ENCODE peak calls at places on chromosomes 7 and 10, in ten cellular contexts. One of them, this sample, is unnamed.

GRCh38 chr7:116210345-116211005 is at the start of gene TES:
- DNase-seq in activated CD4-positive, alpha-beta memory T cell treated with anti-CD3 and anti-CD28 coated beads, Interleukin-2, amount 10 ng/mL, durations not matched to agents 7 days and 5 days: peak; percentile 75
- DNase-seq in fibroblast of lung: peak; percentile 54
- DNase-seq in BJ: no peak
- DNase-seq in activated T-cell treated with anti-CD3 and anti-CD28 coated beads, Interleukin-2, amount 50 U/mL, for 1 hour: peak; percentile 76
- DNase-seq in ACHN: peak; percentile 88
- DNase-seq in thoracic aorta: no peak
- DNase-seq in T-cell: peak; percentile 26
- DNase-seq in choroid plexus epithelial cell: peak; percentile 72
- DNase-seq in WERI-Rb-1: peak; percentile 79
- DNase-seq in this sample: peak; percentile 84

GRCh38 chr7:115260381-115260780 is 338.5 kb downstream of the MDFIC start:
- DNase-seq in activated T-cell treated with anti-CD3 and anti-CD28 coated beads, Interleukin-2, amount 50 U/mL, for 1 hour: no peak
- DNase-seq in activated CD4-positive, alpha-beta memory T cell treated with anti-CD3 and anti-CD28 coated beads, Interleukin-2, amount 10 ng/mL, durations not matched to agents 7 days and 5 days: no peak
- DNase-seq in BJ: no peak
- DNase-seq in WERI-Rb-1: no peak
- DNase-seq in T-cell: no peak
- DNase-seq in fibroblast of lung: peak; percentile 58
- DNase-seq in choroid plexus epithelial cell: peak; percentile 41
- DNase-seq in ACHN: no peak
- DNase-seq in thoracic aorta: no peak
- DNase-seq in this sample: no peak

GRCh38 chr7:23349484-23350157 is 50.5 kb downstream of the MALSU1 start:
- DNase-seq in BJ: peak; percentile 56
- DNase-seq in T-cell: no peak
- DNase-seq in thoracic aorta: no peak
- DNase-seq in activated T-cell treated with anti-CD3 and anti-CD28 coated beads, Interleukin-2, amount 50 U/mL, for 1 hour: no peak
- DNase-seq in WERI-Rb-1: no peak
- DNase-seq in fibroblast of lung: peak; percentile 67
- DNase-seq in activated CD4-positive, alpha-beta memory T cell treated with anti-CD3 and anti-CD28 coated beads, Interleukin-2, amount 10 ng/mL, durations not matched to agents 7 days and 5 days: no peak
- DNase-seq in choroid plexus epithelial cell: peak; percentile 55
- DNase-seq in ACHN: no peak
- DNase-seq in this sample: no peak

GRCh38 chr7:116500071-116500853 is 724 bp downstream of the CAV2 start:
- DNase-seq in WERI-Rb-1: peak; percentile 8
- DNase-seq in activated CD4-positive, alpha-beta memory T cell treated with anti-CD3 and anti-CD28 coated beads, Interleukin-2, amount 10 ng/mL, durations not matched to agents 7 days and 5 days: peak; percentile 41
- DNase-seq in choroid plexus epithelial cell: peak; percentile 53
- DNase-seq in T-cell: no peak
- DNase-seq in thoracic aorta: no peak
- DNase-seq in fibroblast of lung: peak; percentile 56
- DNase-seq in BJ: no peak
- DNase-seq in activated T-cell treated with anti-CD3 and anti-CD28 coated beads, Interleukin-2, amount 50 U/mL, for 1 hour: peak; percentile 22
- DNase-seq in ACHN: peak; percentile 69
- DNase-seq in this sample: peak; percentile 72

GRCh38 chr7:101099969-101100781 is 14.9 kb downstream of the TRIM56 start:
- DNase-seq in thoracic aorta: peak; percentile 96
- DNase-seq in T-cell: no peak
- DNase-seq in WERI-Rb-1: no peak
- DNase-seq in fibroblast of lung: peak; percentile 99
- DNase-seq in ACHN: peak; percentile 100
- DNase-seq in BJ: peak; percentile 96
- DNase-seq in choroid plexus epithelial cell: peak; percentile 99
- DNase-seq in activated T-cell treated with anti-CD3 and anti-CD28 coated beads, Interleukin-2, amount 50 U/mL, for 1 hour: no peak
- DNase-seq in activated CD4-positive, alpha-beta memory T cell treated with anti-CD3 and anti-CD28 coated beads, Interleukin-2, amount 10 ng/mL, durations not matched to agents 7 days and 5 days: peak; percentile 57
- DNase-seq in this sample: no peak

GRCh38 chr10:72808001-72808400 is 85.5 kb upstream of the OIT3 start:
- DNase-seq in ACHN: no peak
- DNase-seq in fibroblast of lung: no peak
- DNase-seq in choroid plexus epithelial cell: no peak
- DNase-seq in WERI-Rb-1: no peak
- DNase-seq in activated CD4-positive, alpha-beta memory T cell treated with anti-CD3 and anti-CD28 coated beads, Interleukin-2, amount 10 ng/mL, durations not matched to agents 7 days and 5 days: no peak
- DNase-seq in BJ: no peak
- DNase-seq in thoracic aorta: no peak
- DNase-seq in activated T-cell treated with anti-CD3 and anti-CD28 coated beads, Interleukin-2, amount 50 U/mL, for 1 hour: no peak
- DNase-seq in T-cell: no peak
- DNase-seq in this sample: no peak

GRCh38 chr7:158638001-158638400 is 50.4 kb upstream of the PTPRN2 start:
- DNase-seq in BJ: no peak
- DNase-seq in activated T-cell treated with anti-CD3 and anti-CD28 coated beads, Interleukin-2, amount 50 U/mL, for 1 hour: no peak
- DNase-seq in activated CD4-positive, alpha-beta memory T cell treated with anti-CD3 and anti-CD28 coated beads, Interleukin-2, amount 10 ng/mL, durations not matched to agents 7 days and 5 days: no peak
- DNase-seq in choroid plexus epithelial cell: peak; percentile 23
- DNase-seq in ACHN: no peak
- DNase-seq in WERI-Rb-1: no peak
- DNase-seq in thoracic aorta: no peak
- DNase-seq in T-cell: no peak
- DNase-seq in fibroblast of lung: no peak
- DNase-seq in this sample: no peak

GRCh38 chr10:100615911-100616310 is 80.2 kb downstream of the HIF1AN start:
- DNase-seq in WERI-Rb-1: no peak
- DNase-seq in thoracic aorta: no peak
- DNase-seq in activated CD4-positive, alpha-beta memory T cell treated with anti-CD3 and anti-CD28 coated beads, Interleukin-2, amount 10 ng/mL, durations not matched to agents 7 days and 5 days: no peak
- DNase-seq in activated T-cell treated with anti-CD3 and anti-CD28 coated beads, Interleukin-2, amount 50 U/mL, for 1 hour: no peak
- DNase-seq in fibroblast of lung: no peak
- DNase-seq in ACHN: no peak
- DNase-seq in choroid plexus epithelial cell: no peak
- DNase-seq in T-cell: no peak
- DNase-seq in BJ: no peak
- DNase-seq in this sample: no peak

GRCh38 chr7:101740981-101741725 is 76.3 kb upstream of the CUX1 start:
- DNase-seq in T-cell: no peak
- DNase-seq in fibroblast of lung: no peak
- DNase-seq in BJ: no peak
- DNase-seq in activated CD4-positive, alpha-beta memory T cell treated with anti-CD3 and anti-CD28 coated beads, Interleukin-2, amount 10 ng/mL, durations not matched to agents 7 days and 5 days: peak; percentile 34
- DNase-seq in WERI-Rb-1: no peak
- DNase-seq in ACHN: no peak
- DNase-seq in activated T-cell treated with anti-CD3 and anti-CD28 coated beads, Interleukin-2, amount 50 U/mL, for 1 hour: no peak
- DNase-seq in thoracic aorta: no peak
- DNase-seq in choroid plexus epithelial cell: peak; percentile 16
- DNase-seq in this sample: no peak

GRCh38 chr10:62250594-62251198 is 17.9 kb downstream of the RTKN2 start:
- DNase-seq in activated CD4-positive, alpha-beta memory T cell treated with anti-CD3 and anti-CD28 coated beads, Interleukin-2, amount 10 ng/mL, durations not matched to agents 7 days and 5 days: no peak
- DNase-seq in WERI-Rb-1: no peak
- DNase-seq in fibroblast of lung: no peak
- DNase-seq in ACHN: peak; percentile 75
- DNase-seq in choroid plexus epithelial cell: peak; percentile 66
- DNase-seq in T-cell: no peak
- DNase-seq in activated T-cell treated with anti-CD3 and anti-CD28 coated beads, Interleukin-2, amount 50 U/mL, for 1 hour: no peak
- DNase-seq in thoracic aorta: no peak
- DNase-seq in BJ: no peak
- DNase-seq in this sample: no peak

GRCh38 chr7:137619181-137619580 is 227.6 kb downstream of the DGKI start:
- DNase-seq in WERI-Rb-1: no peak
- DNase-seq in activated CD4-positive, alpha-beta memory T cell treated with anti-CD3 and anti-CD28 coated beads, Interleukin-2, amount 10 ng/mL, durations not matched to agents 7 days and 5 days: no peak
- DNase-seq in BJ: no peak
- DNase-seq in ACHN: no peak
- DNase-seq in activated T-cell treated with anti-CD3 and anti-CD28 coated beads, Interleukin-2, amount 50 U/mL, for 1 hour: no peak
- DNase-seq in T-cell: no peak
- DNase-seq in fibroblast of lung: no peak
- DNase-seq in choroid plexus epithelial cell: no peak
- DNase-seq in thoracic aorta: no peak
- DNase-seq in this sample: no peak

GRCh38 chr10:70528726-70529362 is 50.3 kb downstream of the PALD1 start:
- DNase-seq in choroid plexus epithelial cell: peak; percentile 70
- DNase-seq in ACHN: peak; percentile 57
- DNase-seq in thoracic aorta: no peak
- DNase-seq in WERI-Rb-1: peak; percentile 41
- DNase-seq in fibroblast of lung: peak; percentile 60
- DNase-seq in BJ: no peak
- DNase-seq in activated T-cell treated with anti-CD3 and anti-CD28 coated beads, Interleukin-2, amount 50 U/mL, for 1 hour: no peak
- DNase-seq in activated CD4-positive, alpha-beta memory T cell treated with anti-CD3 and anti-CD28 coated beads, Interleukin-2, amount 10 ng/mL, durations not matched to agents 7 days and 5 days: no peak
- DNase-seq in T-cell: no peak
- DNase-seq in this sample: no peak

GRCh38 chr10:4770766-4771553 is 55.0 kb upstream of the AKR1E2 start:
- DNase-seq in activated CD4-positive, alpha-beta memory T cell treated with anti-CD3 and anti-CD28 coated beads, Interleukin-2, amount 10 ng/mL, durations not matched to agents 7 days and 5 days: no peak
- DNase-seq in T-cell: no peak
- DNase-seq in choroid plexus epithelial cell: peak; percentile 92
- DNase-seq in activated T-cell treated with anti-CD3 and anti-CD28 coated beads, Interleukin-2, amount 50 U/mL, for 1 hour: no peak
- DNase-seq in WERI-Rb-1: no peak
- DNase-seq in BJ: peak; percentile 94
- DNase-seq in fibroblast of lung: peak; percentile 96
- DNase-seq in ACHN: peak; percentile 84
- DNase-seq in thoracic aorta: no peak
- DNase-seq in this sample: no peak

GRCh38 chr10:69045441-69046300 is 42.2 kb upstream of the SRGN start:
- DNase-seq in activated CD4-positive, alpha-beta memory T cell treated with anti-CD3 and anti-CD28 coated beads, Interleukin-2, amount 10 ng/mL, durations not matched to agents 7 days and 5 days: peak; percentile 53
- DNase-seq in BJ: no peak
- DNase-seq in WERI-Rb-1: no peak
- DNase-seq in thoracic aorta: no peak
- DNase-seq in fibroblast of lung: peak; percentile 67
- DNase-seq in T-cell: peak; percentile 30
- DNase-seq in choroid plexus epithelial cell: peak; percentile 81
- DNase-seq in activated T-cell treated with anti-CD3 and anti-CD28 coated beads, Interleukin-2, amount 50 U/mL, for 1 hour: peak; percentile 35
- DNase-seq in ACHN: peak; percentile 20
- DNase-seq in this sample: no peak

GRCh38 chr10:112250555-112250954 is 32.6 kb upstream of the TECTB start:
- DNase-seq in WERI-Rb-1: no peak
- DNase-seq in BJ: no peak
- DNase-seq in choroid plexus epithelial cell: peak; percentile 53
- DNase-seq in activated CD4-positive, alpha-beta memory T cell treated with anti-CD3 and anti-CD28 coated beads, Interleukin-2, amount 10 ng/mL, durations not matched to agents 7 days and 5 days: no peak
- DNase-seq in activated T-cell treated with anti-CD3 and anti-CD28 coated beads, Interleukin-2, amount 50 U/mL, for 1 hour: no peak
- DNase-seq in fibroblast of lung: peak; percentile 26
- DNase-seq in thoracic aorta: no peak
- DNase-seq in ACHN: peak; percentile 41
- DNase-seq in T-cell: no peak
- DNase-seq in this sample: no peak

GRCh38 chr10:114822771-114823463 is 1.3 kb downstream of the FHIP2A start:
- DNase-seq in thoracic aorta: no peak
- DNase-seq in activated T-cell treated with anti-CD3 and anti-CD28 coated beads, Interleukin-2, amount 50 U/mL, for 1 hour: no peak
- DNase-seq in ACHN: peak; percentile 40
- DNase-seq in choroid plexus epithelial cell: peak; percentile 74
- DNase-seq in WERI-Rb-1: no peak
- DNase-seq in fibroblast of lung: peak; percentile 87
- DNase-seq in T-cell: no peak
- DNase-seq in activated CD4-positive, alpha-beta memory T cell treated with anti-CD3 and anti-CD28 coated beads, Interleukin-2, amount 10 ng/mL, durations not matched to agents 7 days and 5 days: no peak
- DNase-seq in BJ: peak; percentile 51
- DNase-seq in this sample: no peak

GRCh38 chr10:63548860-63549259 is 27.7 kb downstream of the REEP3 start:
- DNase-seq in BJ: no peak
- DNase-seq in activated T-cell treated with anti-CD3 and anti-CD28 coated beads, Interleukin-2, amount 50 U/mL, for 1 hour: no peak
- DNase-seq in choroid plexus epithelial cell: no peak
- DNase-seq in activated CD4-positive, alpha-beta memory T cell treated with anti-CD3 and anti-CD28 coated beads, Interleukin-2, amount 10 ng/mL, durations not matched to agents 7 days and 5 days: no peak
- DNase-seq in thoracic aorta: no peak
- DNase-seq in WERI-Rb-1: no peak
- DNase-seq in fibroblast of lung: no peak
- DNase-seq in ACHN: no peak
- DNase-seq in T-cell: no peak
- DNase-seq in this sample: no peak

GRCh38 chr10:71213127-71213616 is 802 bp downstream of the UNC5B start:
- DNase-seq in T-cell: no peak
- DNase-seq in activated T-cell treated with anti-CD3 and anti-CD28 coated beads, Interleukin-2, amount 50 U/mL, for 1 hour: peak; percentile 24
- DNase-seq in ACHN: peak; percentile 65
- DNase-seq in thoracic aorta: no peak
- DNase-seq in activated CD4-positive, alpha-beta memory T cell treated with anti-CD3 and anti-CD28 coated beads, Interleukin-2, amount 10 ng/mL, durations not matched to agents 7 days and 5 days: peak; percentile 26
- DNase-seq in fibroblast of lung: peak; percentile 79
- DNase-seq in choroid plexus epithelial cell: peak; percentile 91
- DNase-seq in WERI-Rb-1: peak; percentile 83
- DNase-seq in BJ: no peak
- DNase-seq in this sample: no peak

GRCh38 chr10:132545659-132546367 is 8.2 kb downstream of the INPP5A start:
- DNase-seq in choroid plexus epithelial cell: no peak
- DNase-seq in ACHN: no peak
- DNase-seq in thoracic aorta: no peak
- DNase-seq in T-cell: no peak
- DNase-seq in fibroblast of lung: no peak
- DNase-seq in BJ: no peak
- DNase-seq in activated CD4-positive, alpha-beta memory T cell treated with anti-CD3 and anti-CD28 coated beads, Interleukin-2, amount 10 ng/mL, durations not matched to agents 7 days and 5 days: no peak
- DNase-seq in WERI-Rb-1: no peak
- DNase-seq in activated T-cell treated with anti-CD3 and anti-CD28 coated beads, Interleukin-2, amount 50 U/mL, for 1 hour: peak; percentile 15
- DNase-seq in this sample: no peak

This sample was measured in type B pancreatic cell.